ENCODE peak calls at places on chromosomes 12 and 14, in five cellular contexts. T is CD4-positive, alpha-beta T cell; D is spleen; Q is left ventricle myocardium inferior; C is uterus. Y is an unnamed sample.

GRCh38 chr12:70919597-70920035 is 922 bp downstream of the PTPRR start:
- DNase-seq in T (no peak), D (no peak), Q (no peak), C (no peak), Y (no peak)

GRCh38 chr12:103884316-103884715 is 43.3 kb upstream of the NT5DC3 start:
- DNase-seq in T (peak), D (no peak), Q (no peak), C (no peak), Y (no peak)

GRCh38 chr12:57433370-57433769 is 1.2 kb upstream of the INHBC start:
- DNase-seq in T (no peak), D (no peak), Q (no peak), C (no peak), Y (no peak)

GRCh38 chr14:75519826-75520692 is 2.2 kb upstream of the BATF start:
- DNase-seq in T (no peak), D (no peak), Q (no peak), C (no peak), Y (no peak)

GRCh38 chr12:131755305-131756113 is 44.6 kb downstream of the SFSWAP start:
- DNase-seq in T (no peak), D (peak), Q (no peak), C (no peak), Y (no peak)

GRCh38 chr12:82912406-82912805 is 225.7 kb downstream of the TMTC2 start:
- DNase-seq in T (no peak), D (no peak), Q (no peak), C (no peak), Y (peak)

GRCh38 chr12:106142591-106143261 is 4.0 kb upstream of the NUAK1 start:
- DNase-seq in T (no peak), D (no peak), Q (no peak), C (no peak), Y (no peak)

GRCh38 chr14:75277796-75278421 is 719 bp upstream of the FOS start:
- DNase-seq in T (no peak), D (no peak), Q (no peak), C (no peak), Y (no peak)

GRCh38 chr12:11697670-11698387 is 48.4 kb downstream of the ETV6 start:
- DNase-seq in T (no peak), D (no peak), Q (no peak), C (no peak), Y (no peak)

GRCh38 chr12:65779946-65780345 is 44.3 kb upstream of the HMGA2 start:
- DNase-seq in T (no peak), D (no peak), Q (no peak), C (no peak), Y (no peak)

GRCh38 chr12:57797938-57798337 is 15.4 kb downstream of the TSFM start:
- DNase-seq in T (no peak), D (no peak), Q (no peak), C (no peak), Y (no peak)

GRCh38 chr14:99570542-99571302 is 33.3 kb downstream of the CCDC85C start:
- DNase-seq in T (no peak), D (no peak), Q (no peak), C (no peak), Y (no peak)

GRCh38 chr12:49863946-49864816 is 21.3 kb upstream of the BCDIN3D start:
- DNase-seq in T (no peak), D (peak), Q (no peak), C (no peak), Y (no peak)

GRCh38 chr12:48031135-48031960 is 27.1 kb upstream of the COL2A1 start:
- DNase-seq in T (no peak), D (no peak), Q (no peak), C (no peak), Y (no peak)

GRCh38 chr12:52517888-52518287 is 2.3 kb downstream of the KRT5 start:
- DNase-seq in T (no peak), D (no peak), Q (no peak), C (no peak), Y (no peak)

GRCh38 chr14:54622189-54622958 is 55.4 kb downstream of the SAMD4A start:
- DNase-seq in T (no peak), D (no peak), Q (no peak), C (no peak), Y (no peak)

GRCh38 chr12:2267624-2268477 is 215.1 kb downstream of the CACNA1C start:
- DNase-seq in T (no peak), D (no peak), Q (no peak), C (no peak), Y (no peak)

GRCh38 chr14:105385698-105386365 is 12.5 kb upstream of the TEX22 start:
- DNase-seq in T (no peak), D (peak), Q (peak), C (no peak), Y (no peak)

GRCh38 chr14:106586098-106586704 is 1059.8 kb downstream of the TMEM121 start:
- DNase-seq in T (peak), D (peak), Q (no peak), C (no peak), Y (no peak)

GRCh38 chr14:93132472-93133065 is 16.8 kb upstream of the ITPK1 start:
- DNase-seq in T (no peak), D (no peak), Q (no peak), C (no peak), Y (no peak)

GRCh38 chr14:94089479-94089878 is 8.4 kb downstream of the IFI27L1 start:
- DNase-seq in T (no peak), D (no peak), Q (no peak), C (no peak), Y (no peak)

GRCh38 chr14:35146711-35147149 is 24.4 kb downstream of the PRORP start:
- DNase-seq in T (no peak), D (no peak), Q (no peak), C (no peak), Y (no peak)

GRCh38 chr12:100141666-100141997 is 1.0 kb downstream of the BLTP3B start:
- DNase-seq in T (no peak), D (no peak), Q (no peak), C (peak), Y (peak)

GRCh38 chr12:10672231-10672868 is 1.5 kb downstream of the STYK1 start:
- DNase-seq in T (no peak), D (no peak), Q (no peak), C (no peak), Y (no peak)

GRCh38 chr14:85439696-85440328 is 90.1 kb upstream of the FLRT2 start:
- DNase-seq in T (no peak), D (no peak), Q (no peak), C (no peak), Y (no peak)

GRCh38 chr14:34843011-34843554 is 32.1 kb downstream of the BAZ1A start:
- DNase-seq in T (no peak), D (no peak), Q (no peak), C (no peak), Y (peak)

DNA sequence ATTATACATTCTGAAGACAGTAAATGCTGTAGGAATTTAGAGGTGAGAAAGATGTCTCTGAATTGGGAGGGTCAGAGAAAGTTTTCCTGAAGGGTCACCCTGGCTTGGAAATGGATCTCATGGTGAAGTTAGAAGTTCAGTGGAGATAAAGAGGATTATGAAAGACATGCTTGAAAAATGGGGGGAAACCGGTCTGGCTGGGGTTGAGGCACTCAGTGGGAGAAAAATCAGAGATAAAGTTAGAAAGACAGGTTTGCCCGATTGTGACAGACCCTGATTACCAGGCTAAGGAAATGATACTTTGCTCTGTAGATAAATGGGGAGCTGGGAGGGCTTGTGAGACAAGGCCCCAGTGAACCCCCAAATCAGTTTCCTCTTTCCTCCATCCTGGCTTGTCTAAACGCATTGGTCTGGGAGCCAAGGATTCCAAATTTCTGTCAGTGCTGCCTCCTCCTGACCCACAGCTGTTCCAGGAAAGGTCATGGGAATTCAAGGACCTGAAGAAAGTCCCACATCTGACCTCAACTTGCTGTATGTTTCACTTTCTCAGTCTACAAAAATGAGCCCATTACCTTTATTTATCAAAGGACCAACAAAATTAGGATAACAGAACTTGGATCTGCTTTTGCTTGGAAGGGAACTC is 3.6 kb upstream of the RNASE7 start:
- DNase-seq in T (no peak), D (peak), Q (no peak), C (no peak), Y (no peak)
- H3K27ac ChIP-seq in T (no peak), D (peak), Q (peak), C (peak), Y (peak)

DNA sequence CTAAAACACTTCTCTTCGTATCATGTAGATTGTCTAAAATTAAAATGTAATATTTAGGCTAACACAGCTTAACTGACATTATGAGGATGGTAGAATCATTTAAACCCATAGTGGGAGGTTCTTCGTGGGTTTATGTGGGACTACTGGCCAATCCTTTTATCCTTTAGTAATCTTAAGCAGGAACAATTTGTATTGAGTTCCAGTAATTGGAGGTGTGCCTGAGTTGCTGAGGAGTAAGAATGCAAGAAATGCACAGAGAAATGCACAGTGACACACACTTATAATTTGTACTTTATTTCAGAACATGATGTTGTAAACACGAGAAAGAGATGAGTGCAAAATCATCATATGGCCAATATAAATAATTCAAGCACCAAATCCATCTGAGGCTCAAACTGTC is 22.3 kb downstream of the OTOGL start:
- DNase-seq in T (no peak), D (no peak), Q (no peak), C (no peak), Y (no peak)
- H3K27ac ChIP-seq in T (no peak), D (no peak), Q (no peak), C (no peak), Y (no peak)

DNA sequence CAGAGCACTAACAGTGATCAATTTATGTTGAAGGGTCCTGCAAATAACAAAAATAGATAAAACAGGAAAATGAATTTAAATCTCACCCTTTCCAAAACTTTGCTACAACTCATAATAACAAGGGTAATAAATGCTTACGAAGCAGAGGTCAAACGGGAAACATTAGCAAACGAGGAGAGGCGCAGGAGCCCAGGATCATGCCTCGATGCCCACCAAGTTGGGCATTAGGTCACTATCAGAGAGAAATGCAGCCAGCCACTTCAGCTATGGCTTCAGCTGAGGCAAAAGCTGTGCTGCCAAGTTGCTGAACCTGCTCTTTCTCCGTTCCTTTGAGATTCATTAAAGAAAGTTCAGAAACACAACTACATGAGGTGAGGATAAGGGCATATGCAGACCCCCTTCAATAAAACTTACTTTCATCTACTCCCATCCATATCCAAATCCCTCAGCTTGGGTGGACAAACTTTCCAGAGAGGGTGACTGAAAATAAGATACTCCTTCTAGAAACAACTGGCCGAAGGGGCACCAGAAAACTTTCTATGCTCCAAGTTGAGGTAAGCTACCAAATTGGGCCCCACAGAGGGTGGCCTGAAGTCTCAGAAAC is 7.9 kb downstream of the NKX2-1 start:
- DNase-seq in T (no peak), D (no peak), Q (no peak), C (no peak), Y (no peak)
- H3K27ac ChIP-seq in T (no peak), D (no peak), Q (no peak), C (no peak), Y (no peak)

DNA sequence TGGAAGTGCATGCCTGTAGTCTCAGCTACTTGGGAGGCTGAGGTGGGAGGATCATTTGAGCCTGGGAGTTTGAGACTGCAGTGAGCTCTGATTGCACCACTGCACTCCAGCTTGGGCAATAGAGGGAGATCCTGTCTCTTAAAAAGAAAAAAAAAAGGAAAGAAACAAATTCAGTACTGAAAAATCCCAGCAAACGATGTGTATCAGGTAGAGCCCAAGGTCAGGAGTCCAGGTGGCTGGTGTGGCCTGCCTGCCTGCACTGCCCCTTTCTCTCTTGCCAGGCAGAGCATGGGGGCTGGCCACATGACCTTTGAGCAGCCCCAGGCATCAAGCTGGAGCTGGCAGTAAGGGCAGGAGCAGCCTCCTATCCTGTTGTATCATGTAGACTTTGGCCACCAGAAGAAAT is 31.8 kb downstream of the ELK3 start:
- DNase-seq in T (no peak), D (no peak), Q (no peak), C (no peak), Y (no peak)
- H3K27ac ChIP-seq in T (no peak), D (no peak), Q (peak), C (peak), Y (peak)

GRCh38 chr12:123041042-123041531 is 60.6 kb downstream of the ARL6IP4 start:
- DNase-seq in T (no peak), D (peak), Q (no peak), C (no peak), Y (no peak)

GRCh38 chr12:123044351-123044750 is 63.9 kb downstream of the ARL6IP4 start:
- DNase-seq in T (no peak), D (no peak), Q (no peak), C (no peak), Y (no peak)

GRCh38 chr12:123043536-123044001 is 63.1 kb downstream of the ARL6IP4 start:
- DNase-seq in T (peak), D (peak), Q (peak), C (peak), Y (peak)

GRCh38 chr12:123040106-123040505 is 59.6 kb downstream of the ARL6IP4 start:
- DNase-seq in T (no peak), D (no peak), Q (no peak), C (no peak), Y (no peak)

DNA sequence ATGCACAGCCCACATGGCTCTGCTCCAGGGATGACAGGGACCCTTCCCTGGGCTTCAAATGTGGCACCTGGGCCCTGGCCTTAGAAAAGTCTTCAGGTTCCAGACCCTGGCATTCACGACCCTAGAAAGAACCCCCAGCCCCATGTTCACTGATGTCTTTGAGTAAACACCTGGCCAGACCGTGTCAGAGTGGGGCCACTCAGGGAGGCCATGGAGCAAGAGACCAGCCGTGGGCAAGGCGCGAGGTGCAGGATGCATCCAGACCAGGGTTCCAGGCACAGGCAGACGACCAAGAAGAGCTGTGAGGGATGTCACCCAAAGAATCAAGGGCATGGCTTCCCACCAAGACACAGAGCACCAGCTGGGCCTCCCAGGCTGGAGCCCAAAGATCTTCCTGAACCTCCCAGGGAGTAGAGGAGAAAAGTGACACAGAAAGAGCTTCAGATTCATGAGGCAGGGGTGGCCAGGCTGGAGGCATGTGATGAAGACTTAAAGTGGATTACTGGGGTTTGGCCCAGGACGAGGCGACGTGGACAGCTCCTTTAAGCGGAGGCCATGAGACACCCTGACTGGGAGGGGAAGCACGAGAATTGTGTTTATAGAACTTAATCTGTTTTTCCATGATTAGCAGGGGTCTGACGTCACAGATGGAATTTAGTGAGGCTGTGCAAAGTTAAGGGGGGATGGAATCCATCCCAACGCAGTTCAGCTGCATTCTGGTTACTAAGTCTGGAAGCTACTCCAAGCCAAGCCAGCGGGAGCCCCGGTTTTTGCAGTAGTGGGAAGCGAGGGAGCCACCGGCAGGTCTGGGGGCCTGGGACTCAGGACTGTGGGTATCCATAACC is 61.6 kb downstream of the ARL6IP4 start:
- DNase-seq in T (no peak), D (peak), Q (no peak), C (peak), Y (no peak)
- H3K27ac ChIP-seq in T (no peak), D (no peak), Q (peak), C (no peak), Y (no peak)

GRCh38 chr14:21108791-21109190 is 7.9 kb downstream of the TMEM253 start:
- DNase-seq in T (no peak), D (no peak), Q (no peak), C (no peak), Y (no peak)

GRCh38 chr14:21106506-21107359 is 5.9 kb downstream of the TMEM253 start:
- DNase-seq in T (peak), D (peak), Q (peak), C (peak), Y (no peak)

GRCh38 chr14:21106191-21106505 is 5.3 kb downstream of the TMEM253 start:
- DNase-seq in T (no peak), D (no peak), Q (no peak), C (no peak), Y (no peak)

GRCh38 chr14:21109377-21110260 is 8.8 kb downstream of the TMEM253 start:
- DNase-seq in T (no peak), D (no peak), Q (no peak), C (no peak), Y (no peak)

GRCh38 chr14:21107360-21107781 is 6.5 kb downstream of the TMEM253 start:
- DNase-seq in T (no peak), D (no peak), Q (no peak), C (no peak), Y (no peak)
- H3K27ac ChIP-seq in T (no peak), D (peak), Q (peak), C (peak), Y (peak)

Y was measured in epithelial cell of prostate.